ENCODE peak calls at places on chromosomes 3 and 15, in four cellular contexts. J is HepG2, D is GM12892, W is GM12878. K is an unnamed sample.

GRCh38 chr3:17340261-17340660 is 402.2 kb downstream of the TBC1D5 start:
- DNase-seq in J (no peak), D (no peak), W (no peak), K (no peak)

GRCh38 chr3:41224120-41224806 is 25.0 kb downstream of the CTNNB1 start:
- DNase-seq in J (no peak), D (no peak), W (no peak), K (no peak)

GRCh38 chr3:3038201-3038991 is 71.8 kb downstream of the IL5RA start:
- DNase-seq in J (no peak), D (no peak), W (peak), K (no peak)

GRCh38 chr3:42025388-42026138 is 63.7 kb upstream of the ULK4 start:
- DNase-seq in J (no peak), D (peak), W (no peak), K (no peak)

GRCh38 chr15:66760968-66761722 is 59.1 kb downstream of the SMAD6 start:
- DNase-seq in J (no peak), D (no peak), W (no peak), K (no peak)

GRCh38 chr3:24272875-24273274 is 221.8 kb downstream of the THRB start:
- DNase-seq in J (peak), D (no peak), W (no peak), K (no peak)

GRCh38 chr15:82040862-82041261 is 5.0 kb downstream of the MEX3B start:
- DNase-seq in J (no peak), D (no peak), W (no peak), K (no peak)

GRCh38 chr15:41790756-41791546 is 16.7 kb downstream of the MAPKBP1 start:
- DNase-seq in J (peak), D (no peak), W (no peak), K (no peak)

GRCh38 chr3:49357466-49358216 is 512 bp downstream of the GPX1 start:
- DNase-seq in J (no peak), D (no peak), W (no peak), K (no peak)

GRCh38 chr3:171994646-171995441 is 44.5 kb upstream of the FNDC3B start:
- DNase-seq in J (peak), D (no peak), W (no peak), K (no peak)

GRCh38 chr3:149971403-149972075 is 844 bp upstream of the PFN2 start:
- DNase-seq in J (peak), D (no peak), W (no peak), K (peak)

GRCh38 chr15:62787401-62787800 is 255.1 kb upstream of the TPM1 start:
- DNase-seq in J (no peak), D (no peak), W (no peak), K (no peak)

GRCh38 chr3:69948246-69948862 is 51.2 kb upstream of the SAMMSON start:
- DNase-seq in J (peak), D (no peak), W (no peak), K (no peak)

GRCh38 chr15:69456208-69457166 is 3.9 kb downstream of the RPLP1 start:
- DNase-seq in J (no peak), D (no peak), W (no peak), K (no peak)

GRCh38 chr3:194203482-194204035 is 67.6 kb downstream of the HES1 start:
- DNase-seq in J (no peak), D (no peak), W (no peak), K (no peak)
- TF ChIP-seq TAF1 in J (no peak), D (no peak), W (no peak), K (peak)

GRCh38 chr3:31577232-31577631 is 44.5 kb downstream of the STT3B start:
- DNase-seq in J (no peak), D (no peak), W (no peak), K (no peak)
- TF ChIP-seq POLR2AphosphoS5 in J (no peak), D (no peak), W (no peak), K (no peak)

DNA sequence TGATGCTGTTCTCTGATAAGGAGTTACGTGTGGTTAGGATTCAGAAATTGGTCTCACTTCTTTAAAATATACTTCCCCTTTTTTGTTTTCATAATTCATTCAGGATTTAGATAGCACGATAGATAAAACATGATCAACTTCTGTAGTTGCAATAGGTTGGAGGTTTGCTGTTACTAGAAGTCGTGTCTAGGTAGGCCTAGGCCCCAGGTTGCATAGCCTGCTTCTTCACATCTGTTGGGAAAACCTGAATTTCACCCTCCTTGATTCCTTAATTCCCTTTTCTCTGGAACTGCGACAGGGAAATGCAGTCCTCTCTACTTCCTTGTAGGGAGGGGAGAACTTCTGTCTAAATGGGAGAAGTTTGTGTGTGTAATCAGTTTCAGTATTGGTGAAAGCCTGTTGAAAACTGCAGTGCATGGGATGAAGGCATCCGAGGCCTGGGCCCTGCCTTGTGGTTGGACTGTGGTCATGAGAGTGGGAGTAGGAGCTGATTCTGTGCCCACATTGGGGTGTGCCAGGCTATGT is 33.3 kb downstream of the GPR171 start:
- DNase-seq in J (no peak), D (no peak), W (no peak), K (no peak)
- TF ChIP-seq TAF1 in J (no peak), D (no peak), W (no peak), K (no peak)

GRCh38 chr3:183991403-183991802 is 26.3 kb downstream of the ABCC5 start:
- DNase-seq in J (peak), D (no peak), W (no peak), K (no peak)
- TF ChIP-seq POLR2AphosphoS5 in J (no peak), D (no peak), W (no peak), K (no peak)

GRCh38 chr3:169558371-169558770 is 105.1 kb downstream of the MECOM start:
- DNase-seq in J (no peak), D (no peak), W (no peak), K (no peak)

GRCh38 chr3:169563775-169564059 is 99.8 kb downstream of the MECOM start:
- DNase-seq in J (no peak), D (no peak), W (no peak), K (no peak)

GRCh38 chr3:169564883-169565282 is 98.6 kb downstream of the MECOM start:
- DNase-seq in J (no peak), D (no peak), W (no peak), K (no peak)

GRCh38 chr3:169562988-169563774 is 100.3 kb downstream of the MECOM start:
- DNase-seq in J (no peak), D (no peak), W (no peak), K (no peak)
- TF ChIP-seq TAF1 in J (no peak), D (no peak), W (no peak), K (no peak)

K was measured in GM12891.